ENCODE peak calls at places on chromosomes 3 and 15, in ten cellular contexts. One of them, this sample, is unnamed.

GRCh38 chr3:131402391-131403039 is 20.9 kb downstream of the NUDT16 start:
- DNase-seq in transverse colon: no peak
- DNase-seq in OCI-LY7: no peak
- DNase-seq in IMR-90: peak
- DNase-seq in T follicular helper cell: no peak
- DNase-seq in NCI-H82: no peak
- DNase-seq in ELR: peak
- DNase-seq in GM19239: no peak
- DNase-seq in fibroblast of lung: peak
- DNase-seq in thyroid gland: no peak
- DNase-seq in this sample: peak

GRCh38 chr15:73856458-73857192 is 16.7 kb upstream of the TBC1D21 start:
- DNase-seq in IMR-90: no peak
- DNase-seq in GM19239: no peak
- DNase-seq in NCI-H82: peak
- DNase-seq in thyroid gland: peak
- DNase-seq in fibroblast of lung: no peak
- DNase-seq in OCI-LY7: no peak
- DNase-seq in T follicular helper cell: no peak
- DNase-seq in transverse colon: no peak
- DNase-seq in ELR: no peak
- DNase-seq in this sample: no peak

GRCh38 chr15:42171122-42171521 is 14.7 kb upstream of the PLA2G4F start:
- DNase-seq in ELR: peak
- DNase-seq in NCI-H82: no peak
- DNase-seq in T follicular helper cell: no peak
- DNase-seq in thyroid gland: no peak
- DNase-seq in IMR-90: no peak
- DNase-seq in fibroblast of lung: no peak
- DNase-seq in transverse colon: no peak
- DNase-seq in OCI-LY7: no peak
- DNase-seq in GM19239: no peak
- DNase-seq in this sample: no peak

GRCh38 chr3:25096536-25096935 is 331.5 kb upstream of the RARB start:
- DNase-seq in NCI-H82: no peak
- DNase-seq in thyroid gland: no peak
- DNase-seq in ELR: no peak
- DNase-seq in transverse colon: no peak
- DNase-seq in fibroblast of lung: no peak
- DNase-seq in OCI-LY7: no peak
- DNase-seq in GM19239: no peak
- DNase-seq in T follicular helper cell: no peak
- DNase-seq in IMR-90: no peak
- DNase-seq in this sample: no peak

GRCh38 chr3:30770387-30770786 is 124.1 kb downstream of the GADL1 start:
- DNase-seq in GM19239: no peak
- DNase-seq in T follicular helper cell: no peak
- DNase-seq in NCI-H82: no peak
- DNase-seq in ELR: peak
- DNase-seq in thyroid gland: peak
- DNase-seq in IMR-90: peak
- DNase-seq in fibroblast of lung: peak
- DNase-seq in transverse colon: peak
- DNase-seq in OCI-LY7: no peak
- DNase-seq in this sample: peak

GRCh38 chr3:171306631-171307030 is 153.6 kb downstream of the TNIK start:
- DNase-seq in OCI-LY7: no peak
- DNase-seq in transverse colon: peak
- DNase-seq in IMR-90: peak
- DNase-seq in ELR: peak
- DNase-seq in fibroblast of lung: peak
- DNase-seq in GM19239: no peak
- DNase-seq in NCI-H82: no peak
- DNase-seq in T follicular helper cell: no peak
- DNase-seq in thyroid gland: peak
- DNase-seq in this sample: peak

GRCh38 chr3:150227839-150228238 is 180.3 kb upstream of the TSC22D2 start:
- DNase-seq in fibroblast of lung: peak
- DNase-seq in OCI-LY7: peak
- DNase-seq in NCI-H82: peak
- DNase-seq in IMR-90: peak
- DNase-seq in GM19239: peak
- DNase-seq in thyroid gland: peak
- DNase-seq in T follicular helper cell: no peak
- DNase-seq in transverse colon: peak
- DNase-seq in ELR: peak
- DNase-seq in this sample: peak

GRCh38 chr3:37703633-37704032 is 158.0 kb upstream of the CTDSPL start:
- DNase-seq in ELR: peak
- DNase-seq in IMR-90: peak
- DNase-seq in thyroid gland: no peak
- DNase-seq in NCI-H82: no peak
- DNase-seq in OCI-LY7: no peak
- DNase-seq in fibroblast of lung: peak
- DNase-seq in transverse colon: no peak
- DNase-seq in GM19239: no peak
- DNase-seq in T follicular helper cell: no peak
- DNase-seq in this sample: peak

GRCh38 chr3:22735373-22735772 is 467.8 kb upstream of the UBE2E2 start:
- DNase-seq in thyroid gland: no peak
- DNase-seq in IMR-90: no peak
- DNase-seq in ELR: no peak
- DNase-seq in GM19239: no peak
- DNase-seq in transverse colon: peak
- DNase-seq in T follicular helper cell: no peak
- DNase-seq in OCI-LY7: no peak
- DNase-seq in NCI-H82: no peak
- DNase-seq in fibroblast of lung: no peak
- DNase-seq in this sample: no peak

GRCh38 chr15:69719527-69719926 is 266.9 kb downstream of the RPLP1 start:
- DNase-seq in thyroid gland: no peak
- DNase-seq in ELR: peak
- DNase-seq in fibroblast of lung: peak
- DNase-seq in transverse colon: peak
- DNase-seq in OCI-LY7: peak
- DNase-seq in T follicular helper cell: peak
- DNase-seq in IMR-90: no peak
- DNase-seq in NCI-H82: no peak
- DNase-seq in GM19239: no peak
- DNase-seq in this sample: peak

GRCh38 chr3:107959767-107960166 is 131.1 kb downstream of the CD47 start:
- DNase-seq in fibroblast of lung: peak
- DNase-seq in thyroid gland: no peak
- DNase-seq in transverse colon: no peak
- DNase-seq in IMR-90: peak
- DNase-seq in NCI-H82: no peak
- DNase-seq in T follicular helper cell: no peak
- DNase-seq in OCI-LY7: no peak
- DNase-seq in ELR: peak
- DNase-seq in GM19239: no peak
- DNase-seq in this sample: peak

GRCh38 chr15:76401285-76401684 is 64.7 kb downstream of the ISL2 start:
- DNase-seq in T follicular helper cell: no peak
- DNase-seq in transverse colon: no peak
- DNase-seq in OCI-LY7: no peak
- DNase-seq in fibroblast of lung: no peak
- DNase-seq in ELR: no peak
- DNase-seq in IMR-90: peak
- DNase-seq in thyroid gland: no peak
- DNase-seq in GM19239: no peak
- DNase-seq in NCI-H82: peak
- DNase-seq in this sample: peak

GRCh38 chr3:11161666-11162065 is 7.4 kb downstream of the HRH1 start:
- DNase-seq in T follicular helper cell: no peak
- DNase-seq in NCI-H82: no peak
- DNase-seq in fibroblast of lung: no peak
- DNase-seq in ELR: no peak
- DNase-seq in transverse colon: no peak
- DNase-seq in IMR-90: no peak
- DNase-seq in thyroid gland: no peak
- DNase-seq in OCI-LY7: no peak
- DNase-seq in GM19239: no peak
- DNase-seq in this sample: no peak

GRCh38 chr3:133459400-133459799 is 59.5 kb downstream of the BFSP2 start:
- DNase-seq in ELR: no peak
- DNase-seq in NCI-H82: peak
- DNase-seq in thyroid gland: peak
- DNase-seq in T follicular helper cell: no peak
- DNase-seq in GM19239: no peak
- DNase-seq in fibroblast of lung: no peak
- DNase-seq in OCI-LY7: no peak
- DNase-seq in transverse colon: peak
- DNase-seq in IMR-90: no peak
- DNase-seq in this sample: no peak

GRCh38 chr15:98878172-98878571 is 129.4 kb downstream of the PGPEP1L start:
- DNase-seq in T follicular helper cell: no peak
- DNase-seq in transverse colon: no peak
- DNase-seq in GM19239: no peak
- DNase-seq in ELR: no peak
- DNase-seq in fibroblast of lung: peak
- DNase-seq in OCI-LY7: no peak
- DNase-seq in NCI-H82: no peak
- DNase-seq in thyroid gland: no peak
- DNase-seq in IMR-90: peak
- DNase-seq in this sample: peak

GRCh38 chr3:64300790-64301423 is 75.6 kb upstream of the PRICKLE2 start:
- DNase-seq in fibroblast of lung: peak
- DNase-seq in OCI-LY7: no peak
- DNase-seq in transverse colon: no peak
- DNase-seq in IMR-90: peak
- DNase-seq in ELR: peak
- DNase-seq in GM19239: no peak
- DNase-seq in NCI-H82: no peak
- DNase-seq in thyroid gland: no peak
- DNase-seq in T follicular helper cell: no peak
- DNase-seq in this sample: peak

GRCh38 chr3:36220189-36220588 is 160.1 kb upstream of the STAC start:
- DNase-seq in transverse colon: no peak
- DNase-seq in fibroblast of lung: no peak
- DNase-seq in thyroid gland: no peak
- DNase-seq in GM19239: no peak
- DNase-seq in IMR-90: no peak
- DNase-seq in NCI-H82: no peak
- DNase-seq in OCI-LY7: no peak
- DNase-seq in T follicular helper cell: no peak
- DNase-seq in ELR: no peak
- DNase-seq in this sample: no peak

GRCh38 chr15:88401269-88401971 is 65.8 kb downstream of the MRPL46 start:
- DNase-seq in NCI-H82: no peak
- DNase-seq in thyroid gland: no peak
- DNase-seq in OCI-LY7: peak
- DNase-seq in ELR: no peak
- DNase-seq in transverse colon: no peak
- DNase-seq in fibroblast of lung: no peak
- DNase-seq in GM19239: no peak
- DNase-seq in T follicular helper cell: no peak
- DNase-seq in IMR-90: no peak
- DNase-seq in this sample: no peak

GRCh38 chr3:14480207-14481017 is 59.7 kb downstream of the GRIP2 start:
- DNase-seq in OCI-LY7: no peak
- DNase-seq in IMR-90: peak
- DNase-seq in fibroblast of lung: peak
- DNase-seq in T follicular helper cell: no peak
- DNase-seq in NCI-H82: no peak
- DNase-seq in ELR: no peak
- DNase-seq in thyroid gland: no peak
- DNase-seq in transverse colon: no peak
- DNase-seq in GM19239: no peak
- DNase-seq in this sample: peak

GRCh38 chr15:87648278-87648677 is 608.3 kb downstream of the NTRK3 start:
- DNase-seq in ELR: no peak
- DNase-seq in OCI-LY7: no peak
- DNase-seq in fibroblast of lung: peak
- DNase-seq in T follicular helper cell: no peak
- DNase-seq in GM19239: no peak
- DNase-seq in IMR-90: peak
- DNase-seq in transverse colon: no peak
- DNase-seq in thyroid gland: no peak
- DNase-seq in NCI-H82: no peak
- DNase-seq in this sample: no peak